ENCODE peak calls at places on chromosomes 12 and 14, in four cellular contexts. Y, K, L and E are unnamed samples.

GRCh38 chr12:19997996-19998395 is 370.3 kb upstream of the PDE3A start:
- DNase-seq in Y (no peak), K (no peak), L (no peak), E (no peak)

GRCh38 chr14:75709207-75709812 is 48.3 kb downstream of the TTLL5 start:
- DNase-seq in Y (peak), K (peak), L (peak), E (peak)

GRCh38 chr12:80412343-80412953 is 31.6 kb upstream of the PTPRQ start:
- DNase-seq in Y (no peak), K (peak), L (peak), E (peak)

GRCh38 chr14:34356267-34356660 is 105.8 kb downstream of the SPTSSA start:
- DNase-seq in Y (no peak), K (no peak), L (no peak), E (no peak)

GRCh38 chr12:131003036-131003435 is 49.3 kb downstream of the ADGRD1 start:
- DNase-seq in Y (no peak), K (no peak), L (no peak), E (no peak)

GRCh38 chr14:49189381-49189780 is 396.8 kb downstream of the RPS29 start:
- DNase-seq in Y (no peak), K (no peak), L (no peak), E (no peak)

GRCh38 chr14:103543721-103544626 is 15.0 kb downstream of the TRMT61A start:
- DNase-seq in Y (no peak), K (no peak), L (no peak), E (no peak)

GRCh38 chr12:96036765-96037455 is 1.5 kb upstream of the LTA4H start:
- DNase-seq in Y (no peak), K (no peak), L (no peak), E (no peak)

GRCh38 chr12:75877588-75878381 is 153.8 kb downstream of the PHLDA1 start:
- DNase-seq in Y (no peak), K (no peak), L (no peak), E (no peak)

GRCh38 chr12:113569841-113570240 is 98.2 kb upstream of the LHX5 start:
- DNase-seq in Y (no peak), K (no peak), L (no peak), E (no peak)

GRCh38 chr14:50967104-50967503 is 22.8 kb upstream of the PYGL start:
- DNase-seq in Y (no peak), K (no peak), L (no peak), E (no peak)

GRCh38 chr12:26576266-26576665 is 256.7 kb downstream of the ITPR2 start:
- DNase-seq in Y (no peak), K (no peak), L (no peak), E (no peak)

GRCh38 chr12:120361506-120362208 is 7.3 kb downstream of the MSI1 start:
- DNase-seq in Y (no peak), K (no peak), L (no peak), E (no peak)